ENCODE peak calls at places on chromosomes 4 and X, in four cellular contexts. P, Z, C and I are unnamed samples. For H3K36me3 and H3K9me3, the result is how much of the 10 kb centered on the place peaks cover.

GRCh38 chr4:8736083-8736825 is 135.4 kb downstream of the HMX1 start:
- DNase-seq in C (no peak), P (no peak), Z (no peak), I (no peak)

GRCh38 chr4:92615049-92615448 is 311.3 kb downstream of the GRID2 start:
- DNase-seq in P (no peak), Z (no peak), C (no peak), I (no peak)

GRCh38 chrX:39577976-39578962 is 519.5 kb downstream of the BCOR start:
- DNase-seq in Z (peak), P (peak), C (no peak), I (peak)

GRCh38 chr4:82988323-82988832 is 22.2 kb downstream of the LIN54 start:
- DNase-seq in Z (no peak), C (no peak), P (no peak), I (no peak)

GRCh38 chrX:32532282-32532681 is 679.1 kb downstream of the DMD start:
- DNase-seq in Z (no peak), P (no peak), C (no peak), I (no peak)

GRCh38 chrX:44842555-44843317 is 1.1 kb upstream of the DUSP21 start:
- DNase-seq in P (no peak), Z (no peak), C (no peak), I (no peak)

GRCh38 chr4:53185853-53186590 is 179.8 kb downstream of the SCFD2 start:
- DNase-seq in C (no peak), Z (no peak), P (no peak), I (no peak)

GRCh38 chrX:128717635-128718578 is 665.7 kb upstream of the ACTRT1 start:
- DNase-seq in Z (no peak), P (no peak), C (no peak), I (no peak)

GRCh38 chrX:73877687-73878086 is 314.7 kb downstream of the CHIC1 start:
- DNase-seq in Z (no peak), P (no peak), C (no peak), I (no peak)

GRCh38 chrX:119606508-119607389 is 525 bp upstream of the NKRF start:
- DNase-seq in Z (no peak), C (no peak), P (no peak), I (no peak)

GRCh38 chrX:96002401-96002800 is 682.2 kb upstream of the DIAPH2 start:
- DNase-seq in C (peak), P (no peak), Z (no peak), I (no peak)

GRCh38 chr4:27270435-27270834 is 409.8 kb downstream of the STIM2 start:
- DNase-seq in Z (no peak), C (no peak), P (no peak), I (no peak)

GRCh38 chr4:149409186-149410056 is 406.2 kb downstream of the IQCM start:
- DNase-seq in P (no peak), C (no peak), Z (peak), I (no peak)

GRCh38 chr4:154049457-154050181 is 260.7 kb upstream of the SFRP2 start:
- DNase-seq in Z (no peak), C (no peak), P (no peak), I (no peak)

GRCh38 chrX:132488819-132489255 is at the start of gene MBNL3:
- DNase-seq in C (peak), P (peak), Z (peak), I (peak)

GRCh38 chr4:92477309-92477708 is 173.5 kb downstream of the GRID2 start:
- DNase-seq in C (no peak), Z (no peak), P (no peak), I (no peak)

GRCh38 chr4:22984390-22984789 is 291.7 kb downstream of the GBA3 start:
- DNase-seq in P (no peak), C (no peak), Z (no peak), I (no peak)

GRCh38 chr4:185796176-185796575 is 15.8 kb downstream of the SORBS2 start:
- DNase-seq in Z (no peak), P (no peak), C (no peak), I (no peak)

GRCh38 chr4:149347139-149347538 is 468.5 kb downstream of the IQCM start:
- DNase-seq in Z (no peak), P (no peak), C (no peak), I (no peak)

GRCh38 chr4:96685691-96686090 is 845.8 kb downstream of the PDHA2 start:
- DNase-seq in Z (no peak), C (no peak), P (no peak), I (no peak)

GRCh38 chrX:151754042-151754419 is 19.5 kb downstream of the CNGA2 start:
- DNase-seq in P (no peak), Z (no peak), C (no peak), I (no peak)

GRCh38 chr4:158122501-158122900 is 50.3 kb downstream of the GASK1B start:
- DNase-seq in Z (no peak), C (no peak), P (no peak), I (no peak)

GRCh38 chr4:158125325-158125724 is 47.5 kb downstream of the GASK1B start:
- DNase-seq in C (no peak), Z (no peak), P (no peak), I (no peak)

DNA sequence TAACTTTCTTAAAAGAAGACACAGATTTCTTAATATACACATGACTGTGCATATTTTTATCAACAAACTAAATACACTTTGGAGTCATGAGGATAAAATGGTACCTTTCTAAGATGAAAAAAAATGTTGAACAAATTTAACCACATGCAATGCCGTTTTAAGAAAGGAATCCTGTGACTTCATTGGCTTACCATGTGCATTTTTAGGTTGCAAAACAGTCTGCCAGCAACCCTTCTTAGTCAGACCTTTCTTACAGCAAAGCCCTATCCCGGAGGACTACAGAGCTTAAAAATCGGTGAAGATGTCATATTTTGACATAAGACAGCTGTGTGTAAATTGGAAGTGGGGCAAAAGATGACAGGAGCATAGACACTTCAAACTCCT is 51.6 kb downstream of the GASK1B start:
- DNase-seq in P (no peak), C (peak), Z (no peak), I (no peak)
- H3K27ac ChIP-seq in P (no peak), C (peak), Z (peak), I (no peak)

DNA sequence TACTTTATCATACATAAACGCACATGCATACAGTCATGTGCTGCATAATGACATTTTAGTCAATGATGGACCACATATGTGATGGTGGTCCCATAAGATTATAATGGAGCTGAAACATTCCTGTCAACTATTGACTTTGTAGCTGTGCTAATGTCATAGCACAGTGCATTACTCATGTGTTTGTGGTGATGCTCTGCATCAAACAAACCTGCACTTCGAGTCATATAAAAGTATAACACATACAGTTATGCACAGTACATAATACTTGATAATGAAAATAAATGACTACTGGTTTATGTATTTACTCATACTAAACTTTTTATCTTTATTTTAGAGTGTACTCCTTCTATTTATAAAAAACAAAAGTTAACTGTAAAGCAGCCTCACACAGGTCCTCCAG is 60.5 kb upstream of the MCUB start:
- DNase-seq in P (no peak), Z (no peak), C (no peak), I (no peak)
- H3K36me3 ChIP-seq in P (under half), Z (under half), C (under half), I (under half)

DNA sequence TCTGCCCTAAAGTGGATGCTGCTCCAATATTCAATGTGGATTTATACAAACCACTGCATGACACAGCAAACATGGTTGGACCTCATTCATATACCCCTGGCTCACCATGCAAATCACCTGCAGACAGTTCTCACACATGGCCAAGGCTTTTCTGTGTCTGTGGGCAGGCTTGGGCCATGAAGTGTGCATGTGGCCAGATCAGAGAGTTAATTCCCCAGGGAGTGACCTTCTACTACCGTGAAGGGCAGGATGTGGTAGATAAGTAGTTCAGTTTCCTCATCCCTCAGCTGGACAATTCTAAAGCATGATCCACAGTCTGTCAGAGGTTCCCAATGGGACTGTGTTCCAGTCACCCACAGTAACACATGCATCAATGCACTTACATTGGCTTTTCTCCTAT is 24.6 kb upstream of the BCLAF3 start:
- DNase-seq in P (no peak), Z (no peak), C (no peak), I (no peak)
- H3K9me3 ChIP-seq in P (under half), Z (under half), C (under half), I (under half)

GRCh38 chrX:13266641-13267420 is 53.0 kb downstream of the ATXN3L start:
- DNase-seq in P (no peak), Z (no peak), C (no peak), I (no peak)
- H3K27ac ChIP-seq in P (no peak), Z (no peak), C (no peak), I (no peak)

GRCh38 chrX:40632199-40632598 is 9.0 kb downstream of the MPC1L start:
- DNase-seq in P (no peak), C (no peak), Z (no peak), I (no peak)

GRCh38 chrX:40637687-40638086 is 9.7 kb downstream of the CXorf38 start:
- DNase-seq in P (no peak), Z (no peak), C (no peak), I (no peak)
- H3K36me3 ChIP-seq in P (under half), Z (under half), C (under half), I (under half)

GRCh38 chr4:107708225-107708624 is 11.8 kb downstream of the PAPSS1 start:
- DNase-seq in Z (no peak), C (no peak), P (no peak), I (no peak)

GRCh38 chr4:107709916-107710315 is 10.1 kb downstream of the PAPSS1 start:
- DNase-seq in P (no peak), C (no peak), Z (no peak), I (no peak)

GRCh38 chr4:107701565-107701964 is 18.5 kb downstream of the PAPSS1 start:
- DNase-seq in C (no peak), P (no peak), Z (no peak), I (no peak)

GRCh38 chr4:107710493-107711459 is 9.3 kb downstream of the PAPSS1 start:
- DNase-seq in C (no peak), Z (no peak), P (no peak), I (no peak)

DNA sequence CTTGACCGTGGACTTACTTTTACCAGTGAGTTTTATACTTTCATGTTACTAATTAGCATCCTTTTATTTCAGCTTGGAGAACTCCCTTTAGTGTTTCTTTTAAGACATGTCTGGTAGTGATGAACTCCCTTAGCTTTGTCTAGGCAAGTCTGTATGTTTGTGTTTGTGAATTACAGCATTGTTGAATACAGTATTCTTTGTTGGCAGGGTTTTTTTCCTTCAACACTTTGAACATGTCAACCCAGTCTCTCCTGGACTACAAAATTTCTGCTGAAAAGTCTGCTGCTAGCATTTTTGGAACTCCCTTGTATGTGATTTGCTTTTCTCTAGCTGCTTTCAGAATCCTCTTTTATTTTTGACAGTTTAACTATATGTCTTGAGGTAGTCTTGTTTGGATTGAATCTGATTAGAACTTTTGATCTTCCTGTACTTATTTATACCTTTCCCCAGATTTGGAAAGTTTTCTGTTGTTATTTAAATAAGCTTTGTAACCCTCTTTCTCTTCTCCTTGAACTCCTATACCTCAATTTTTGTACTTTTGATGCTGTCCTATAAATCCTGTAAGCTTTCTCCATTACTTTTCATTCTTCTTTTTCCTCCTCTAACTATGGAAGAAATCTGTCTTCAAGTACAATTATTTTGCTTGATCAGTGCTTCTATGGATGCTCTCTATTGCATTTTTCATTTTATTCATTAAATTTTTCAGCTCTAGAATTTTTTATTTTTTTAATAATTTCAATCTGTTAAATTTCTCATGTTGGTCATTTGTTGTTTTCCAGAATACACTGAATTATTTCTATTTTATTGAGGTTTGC is 14.1 kb downstream of the PAPSS1 start:
- DNase-seq in C (no peak), Z (no peak), P (no peak), I (no peak)
- H3K9me3 ChIP-seq in C (under half), Z (half or more), P (under half), I (under half)

DNA sequence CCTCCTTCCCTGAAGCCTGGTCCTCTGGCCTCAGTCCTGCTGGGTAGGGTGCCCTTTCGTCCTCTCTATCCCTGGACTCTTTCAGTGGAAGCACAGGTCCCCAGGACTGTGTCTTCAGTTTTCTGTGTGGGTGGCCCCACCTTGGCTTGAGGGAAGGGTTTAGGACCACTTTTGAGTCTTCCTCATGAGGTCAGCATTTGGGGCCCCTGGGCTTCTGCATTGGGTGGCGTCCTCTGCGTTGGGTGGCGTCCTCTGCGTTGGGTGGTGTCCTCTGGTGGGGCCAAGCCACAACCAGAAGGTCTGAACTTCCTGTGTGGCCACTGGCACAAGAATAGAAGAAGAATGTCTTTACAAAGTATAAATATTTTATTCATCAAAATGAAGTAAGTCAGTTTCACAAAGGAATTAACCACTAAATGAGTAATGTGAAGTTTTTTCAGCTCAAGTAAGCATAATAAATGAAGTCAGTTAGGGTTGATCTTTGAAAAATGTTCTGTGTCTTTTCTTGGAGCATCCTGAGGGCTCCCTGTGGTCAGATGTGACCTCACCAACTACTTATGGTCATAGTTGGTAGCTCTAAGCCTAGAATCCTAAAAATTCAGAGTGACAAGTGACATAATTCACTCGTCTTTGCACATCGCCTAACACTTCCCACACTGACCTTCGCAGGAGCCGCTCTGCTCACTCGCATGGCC is 39.2 kb upstream of the HGFAC start:
- DNase-seq in C (no peak), P (no peak), Z (peak), I (no peak)
- H3K27ac ChIP-seq in C (no peak), P (no peak), Z (peak), I (no peak)

GRCh38 chr4:3508542-3508941 is 23.7 kb downstream of the LRPAP1 start:
- DNase-seq in C (no peak), Z (no peak), P (no peak), I (no peak)
- H3K36me3 ChIP-seq in C (under half), Z (under half), P (under half), I (under half)

GRCh38 chr4:108635070-108635655 is 14.8 kb downstream of the RPL34 start:
- DNase-seq in C (no peak), Z (no peak), P (no peak), I (no peak)
- H3K9me3 ChIP-seq in C (under half), Z (under half), P (under half), I (under half)

GRCh38 chr4:168357941-168358340 is 39.4 kb upstream of the DDX60 start:
- DNase-seq in P (no peak), C (no peak), Z (no peak), I (no peak)

GRCh38 chr4:168367065-168367464 is 48.5 kb upstream of the DDX60 start:
- DNase-seq in Z (no peak), C (no peak), P (no peak), I (no peak)

GRCh38 chr4:168360271-168360670 is 41.7 kb upstream of the DDX60 start:
- DNase-seq in C (no peak), P (no peak), Z (no peak), I (no peak)

GRCh38 chr4:168362025-168362401 is 43.5 kb upstream of the DDX60 start:
- DNase-seq in Z (no peak), P (no peak), C (no peak), I (no peak)

GRCh38 chr4:168361365-168362024 is 42.9 kb upstream of the DDX60 start:
- DNase-seq in C (no peak), P (no peak), Z (no peak), I (no peak)
- H3K27ac ChIP-seq in C (no peak), P (no peak), Z (no peak), I (no peak)